ENCODE peak calls at places on chromosomes 5 and 9, in seven cellular contexts. B is GM12865; D is heart right ventricle; E is progenitor cell of endocrine pancreas; C is CD4-positive, alpha-beta T cell; X is colonic mucosa; A is WTC11. W is an unnamed sample.

GRCh38 chr5:81969226-81969625 is 2.6 kb upstream of the ATG10 start:
- DNase-seq in B (no peak), D (no peak), E (no peak), C (no peak), X (no peak), A (no peak), W (no peak)

GRCh38 chr5:167489202-167489601 is 802.2 kb upstream of the WWC1 start:
- DNase-seq in B (peak), D (no peak), E (no peak), C (no peak), X (no peak), A (no peak), W (no peak)

GRCh38 chr5:115831163-115831768 is 10.1 kb downstream of the ATG12 start:
- DNase-seq in B (peak), D (peak), E (no peak), C (no peak), X (no peak), A (no peak), W (peak)

GRCh38 chr5:157269763-157270272 is 3.9 kb downstream of the CYFIP2 start:
- DNase-seq in B (no peak), D (no peak), E (no peak), C (no peak), X (no peak), A (no peak), W (no peak)

GRCh38 chr9:113158446-113158845 is 7.6 kb downstream of the SLC31A2 start:
- DNase-seq in B (no peak), D (no peak), E (no peak), C (no peak), X (no peak), A (no peak), W (no peak)

GRCh38 chr9:35829084-35829763 is at the start of gene TMEM8B:
- DNase-seq in B (peak), D (peak), E (peak), C (peak), X (peak), A (peak), W (peak)

GRCh38 chr9:18982246-18982589 is 50.8 kb downstream of the SAXO1 start:
- DNase-seq in B (no peak), D (no peak), E (no peak), C (no peak), X (no peak), A (no peak), W (no peak)

GRCh38 chr9:93452710-93453046 is 703 bp downstream of the FAM120AOS start:
- DNase-seq in B (no peak), D (no peak), E (no peak), C (no peak), X (peak), A (no peak), W (no peak)

GRCh38 chr5:167970002-167970401 is 321.4 kb upstream of the WWC1 start:
- DNase-seq in B (peak), D (no peak), E (no peak), C (no peak), X (no peak), A (no peak), W (no peak)

GRCh38 chr5:53423724-53424123 is 56.7 kb upstream of the FST start:
- DNase-seq in B (no peak), D (no peak), E (no peak), C (no peak), X (no peak), A (no peak), W (no peak)

GRCh38 chr5:34847056-34847455 is 8.1 kb downstream of the TTC23L start:
- DNase-seq in B (peak), D (no peak), E (no peak), C (no peak), X (no peak), A (no peak), W (no peak)

GRCh38 chr5:132446621-132447020 is 44.0 kb downstream of the IRF1 start:
- DNase-seq in B (no peak), D (peak), E (no peak), C (no peak), X (peak), A (no peak), W (no peak)

GRCh38 chr5:350355-350754 is 28.8 kb downstream of the AHRR start:
- DNase-seq in B (no peak), D (no peak), E (no peak), C (no peak), X (no peak), A (peak), W (no peak)

GRCh38 chr5:122112733-122113558 is 16.4 kb upstream of the ZNF474 start:
- DNase-seq in B (no peak), D (no peak), E (no peak), C (no peak), X (no peak), A (no peak), W (no peak)

GRCh38 chr9:35350827-35351549 is 138.9 kb upstream of the RUSC2 start:
- DNase-seq in B (no peak), D (no peak), E (no peak), C (no peak), X (no peak), A (no peak), W (no peak)

GRCh38 chr9:38339087-38339486 is 53.4 kb upstream of the ALDH1B1 start:
- DNase-seq in B (peak), D (peak), E (no peak), C (no peak), X (no peak), A (no peak), W (no peak)

GRCh38 chr5:53549792-53550191 is 10.6 kb upstream of the NDUFS4 start:
- DNase-seq in B (no peak), D (no peak), E (no peak), C (no peak), X (no peak), A (no peak), W (no peak)

GRCh38 chr9:37105169-37105750 is 15.1 kb upstream of the ZCCHC7 start:
- DNase-seq in B (no peak), D (no peak), E (no peak), C (no peak), X (no peak), A (no peak), W (no peak)

GRCh38 chr5:169874626-169875025 is 105.7 kb downstream of the INSYN2B start:
- DNase-seq in B (no peak), D (no peak), E (no peak), C (no peak), X (no peak), A (no peak), W (no peak)

GRCh38 chr9:90815183-90815943 is 13.7 kb downstream of the SYK start:
- DNase-seq in B (peak), D (no peak), E (no peak), C (no peak), X (no peak), A (no peak), W (no peak)

GRCh38 chr9:70475211-70475610 is 60.8 kb upstream of the KLF9 start:
- DNase-seq in B (no peak), D (no peak), E (no peak), C (no peak), X (no peak), A (no peak), W (no peak)

GRCh38 chr9:33172256-33172678 is 5.1 kb upstream of the B4GALT1 start:
- DNase-seq in B (no peak), D (no peak), E (no peak), C (no peak), X (no peak), A (no peak), W (no peak)

GRCh38 chr5:57653636-57654290 is 171.2 kb upstream of the ACTBL2 start:
- DNase-seq in B (no peak), D (peak), E (no peak), C (no peak), X (no peak), A (no peak), W (no peak)

GRCh38 chr5:93665649-93666048 is 75.8 kb downstream of the POU5F2 start:
- DNase-seq in B (no peak), D (no peak), E (no peak), C (no peak), X (no peak), A (no peak), W (no peak)

GRCh38 chr5:159975462-159976019 is 33.4 kb upstream of the TTC1 start:
- DNase-seq in B (no peak), D (peak), E (no peak), C (no peak), X (peak), A (no peak), W (no peak)
- TF ChIP-seq CTCF in B (no peak), D (no peak), E (peak), C (no peak), X (no peak), A (no peak), W (no peak)

GRCh38 chr5:90383903-90384302 is 25.7 kb downstream of the CETN3 start:
- DNase-seq in B (no peak), D (no peak), E (no peak), C (no peak), X (no peak), A (no peak), W (no peak)

GRCh38 chr5:90384389-90384788 is 25.2 kb downstream of the CETN3 start:
- DNase-seq in B (no peak), D (no peak), E (no peak), C (no peak), X (no peak), A (no peak), W (no peak)

GRCh38 chr5:90390326-90390725 is 19.2 kb downstream of the CETN3 start:
- DNase-seq in B (no peak), D (no peak), E (no peak), C (no peak), X (no peak), A (no peak), W (no peak)

GRCh38 chr5:90387508-90387907 is 22.0 kb downstream of the CETN3 start:
- DNase-seq in B (no peak), D (no peak), E (no peak), C (no peak), X (no peak), A (no peak), W (no peak)

DNA sequence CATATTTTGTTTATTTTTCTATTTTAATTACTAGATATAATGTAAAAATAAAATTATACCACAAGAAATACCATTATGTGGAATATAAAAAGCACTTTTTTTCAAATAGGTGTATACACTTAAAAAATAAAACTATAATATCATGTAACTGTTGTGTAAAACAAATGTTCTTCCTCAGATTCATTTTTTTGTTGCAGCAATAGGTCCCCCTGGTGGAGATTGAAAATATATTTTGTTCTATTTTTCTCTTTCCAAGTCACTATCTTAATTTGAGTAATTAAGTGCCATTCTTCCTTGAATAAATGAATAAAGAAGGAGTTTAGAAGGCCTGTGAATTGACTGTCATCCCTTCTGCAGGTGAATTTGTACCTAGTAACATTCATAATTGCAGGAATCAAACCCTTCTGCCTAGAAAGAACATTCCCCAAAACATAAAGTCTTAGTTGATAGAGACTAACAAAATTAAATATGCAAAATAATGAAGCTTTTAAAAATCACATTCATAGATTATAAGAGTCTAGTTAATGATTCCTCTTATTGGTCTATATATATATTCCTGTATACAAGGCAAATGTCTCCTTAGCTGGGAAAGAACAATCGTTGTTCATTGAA is 23.4 kb downstream of the CETN3 start:
- DNase-seq in B (peak), D (no peak), E (no peak), C (no peak), X (no peak), A (no peak), W (no peak)
- TF ChIP-seq CTCF in B (peak), D (peak), E (peak), C (peak), X (peak), A (peak), W (peak)

GRCh38 chr9:134025606-134026541 is 593 bp downstream of the BRD3OS start:
- DNase-seq in B (peak), D (peak), E (peak), C (peak), X (peak), A (peak), W (peak)
- TF ChIP-seq CTCF in B (peak), D (peak), E (peak), C (peak), X (no peak), A (no peak), W (peak)

GRCh38 chr9:132698989-132699388 is 28.7 kb downstream of the GTF3C4 start:
- DNase-seq in B (no peak), D (no peak), E (no peak), C (no peak), X (peak), A (no peak), W (no peak)

GRCh38 chr9:132699926-132700325 is 29.7 kb downstream of the GTF3C4 start:
- DNase-seq in B (no peak), D (no peak), E (no peak), C (no peak), X (no peak), A (no peak), W (no peak)

GRCh38 chr9:132697230-132697629 is 27.0 kb downstream of the GTF3C4 start:
- DNase-seq in B (no peak), D (no peak), E (no peak), C (no peak), X (no peak), A (no peak), W (no peak)

DNA sequence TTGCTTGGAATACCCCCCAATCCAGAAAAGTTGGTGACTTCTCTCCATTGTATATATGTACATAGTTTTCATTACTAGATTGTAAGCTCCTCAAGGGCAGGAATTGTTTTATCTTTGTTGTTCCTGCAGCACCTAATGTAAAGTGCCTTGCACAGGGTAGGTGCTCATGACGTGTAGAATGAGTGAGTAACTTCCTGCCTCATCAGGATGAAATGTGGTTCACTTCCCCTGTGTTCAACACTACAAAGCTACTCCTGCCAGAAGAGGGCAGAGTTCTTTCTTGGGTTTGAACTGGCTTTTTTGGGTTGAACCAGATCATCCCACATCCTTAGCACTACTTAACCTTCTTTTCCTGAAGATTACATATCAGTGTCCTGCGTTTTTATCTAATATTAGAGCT is 23.9 kb downstream of the GTF3C4 start:
- DNase-seq in B (peak), D (no peak), E (no peak), C (no peak), X (no peak), A (no peak), W (no peak)
- TF ChIP-seq CTCF in B (no peak), D (no peak), E (peak), C (peak), X (no peak), A (peak), W (no peak)

GRCh38 chr9:135504262-135505229 is 4.1 kb downstream of the MRPS2 start:
- DNase-seq in B (peak), D (peak), E (peak), C (peak), X (peak), A (peak), W (peak)

GRCh38 chr9:135501261-135502167 is 1.0 kb downstream of the MRPS2 start:
- DNase-seq in B (no peak), D (no peak), E (no peak), C (no peak), X (peak), A (no peak), W (no peak)

GRCh38 chr9:135502168-135502872 is 1.8 kb downstream of the MRPS2 start:
- DNase-seq in B (no peak), D (no peak), E (no peak), C (no peak), X (no peak), A (no peak), W (no peak)

GRCh38 chr9:135503371-135504261 is 3.1 kb downstream of the MRPS2 start:
- DNase-seq in B (no peak), D (no peak), E (no peak), C (no peak), X (no peak), A (no peak), W (no peak)

DNA sequence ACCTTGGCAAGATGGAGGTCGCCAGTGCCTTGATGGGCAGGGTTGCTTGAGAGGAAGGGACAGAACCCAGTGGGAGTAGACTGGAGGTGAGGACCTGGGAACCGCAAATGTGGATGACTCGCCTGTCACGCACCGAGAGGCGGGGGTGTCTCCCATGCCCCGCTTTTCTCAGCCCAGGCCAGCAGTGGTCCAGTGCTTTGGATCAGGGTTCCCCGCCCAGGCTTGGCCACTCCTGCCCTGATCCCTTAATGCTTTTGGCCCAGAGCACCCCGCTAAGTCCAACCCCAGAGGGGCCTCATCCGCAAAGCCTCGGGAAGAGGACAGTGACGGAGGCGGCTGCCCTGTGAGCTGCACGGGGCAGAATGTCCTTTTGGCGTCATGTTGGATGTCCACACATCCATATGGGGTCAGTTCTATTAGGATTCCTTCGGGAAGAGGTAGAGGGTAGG is 2.4 kb downstream of the MRPS2 start:
- DNase-seq in B (no peak), D (no peak), E (no peak), C (no peak), X (no peak), A (no peak), W (no peak)
- TF ChIP-seq CTCF in B (no peak), D (no peak), E (no peak), C (no peak), X (no peak), A (no peak), W (no peak)

DNA sequence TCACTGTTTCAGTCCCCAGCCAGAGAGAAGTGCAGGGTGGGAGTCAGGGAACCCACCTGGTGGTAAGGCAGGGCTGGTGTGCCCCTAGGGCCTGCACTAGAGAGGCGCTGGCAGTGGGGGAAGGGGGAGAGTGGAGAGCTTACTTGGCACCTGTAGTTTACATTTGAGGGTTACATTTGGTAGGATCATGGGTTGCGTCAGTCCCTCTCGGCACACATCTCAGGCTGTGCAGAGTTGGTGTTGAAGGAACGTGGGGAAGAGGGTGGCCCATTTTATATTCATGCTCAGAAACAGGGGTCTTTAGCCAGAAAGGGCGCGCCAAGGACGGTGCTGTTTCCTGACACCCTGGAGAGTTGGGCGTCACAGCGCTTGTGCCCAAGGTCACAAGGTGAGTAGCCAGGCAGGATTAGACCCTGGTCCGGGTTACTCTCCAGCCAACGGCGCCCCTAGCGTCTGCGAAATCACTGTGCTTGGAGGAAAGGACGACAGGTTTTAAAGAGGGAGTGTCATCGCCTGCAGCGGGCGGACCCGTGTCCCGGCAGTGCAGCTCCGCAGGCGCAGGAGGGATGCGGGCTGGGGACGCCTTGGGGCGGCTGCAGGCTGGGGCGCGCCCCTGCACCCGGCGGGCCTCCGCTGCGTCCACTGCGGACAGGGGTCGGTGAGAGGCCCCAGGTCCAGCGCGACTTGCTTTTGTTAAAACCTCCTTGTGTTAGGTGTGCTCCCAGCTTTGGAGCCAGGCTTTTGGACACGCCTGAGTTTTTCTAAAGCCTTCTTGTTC is 272.6 kb downstream of the FANCC start:
- DNase-seq in B (no peak), D (no peak), E (peak), C (no peak), X (peak), A (peak), W (peak)
- TF ChIP-seq CTCF in B (no peak), D (peak), E (peak), C (no peak), X (peak), A (peak), W (peak)

GRCh38 chr5:7548576-7548975 is 152.6 kb downstream of the ADCY2 start:
- DNase-seq in B (no peak), D (no peak), E (no peak), C (no peak), X (no peak), A (no peak), W (no peak)
- TF ChIP-seq CTCF in B (no peak), D (no peak), E (no peak), C (no peak), X (no peak), A (no peak), W (no peak)

DNA sequence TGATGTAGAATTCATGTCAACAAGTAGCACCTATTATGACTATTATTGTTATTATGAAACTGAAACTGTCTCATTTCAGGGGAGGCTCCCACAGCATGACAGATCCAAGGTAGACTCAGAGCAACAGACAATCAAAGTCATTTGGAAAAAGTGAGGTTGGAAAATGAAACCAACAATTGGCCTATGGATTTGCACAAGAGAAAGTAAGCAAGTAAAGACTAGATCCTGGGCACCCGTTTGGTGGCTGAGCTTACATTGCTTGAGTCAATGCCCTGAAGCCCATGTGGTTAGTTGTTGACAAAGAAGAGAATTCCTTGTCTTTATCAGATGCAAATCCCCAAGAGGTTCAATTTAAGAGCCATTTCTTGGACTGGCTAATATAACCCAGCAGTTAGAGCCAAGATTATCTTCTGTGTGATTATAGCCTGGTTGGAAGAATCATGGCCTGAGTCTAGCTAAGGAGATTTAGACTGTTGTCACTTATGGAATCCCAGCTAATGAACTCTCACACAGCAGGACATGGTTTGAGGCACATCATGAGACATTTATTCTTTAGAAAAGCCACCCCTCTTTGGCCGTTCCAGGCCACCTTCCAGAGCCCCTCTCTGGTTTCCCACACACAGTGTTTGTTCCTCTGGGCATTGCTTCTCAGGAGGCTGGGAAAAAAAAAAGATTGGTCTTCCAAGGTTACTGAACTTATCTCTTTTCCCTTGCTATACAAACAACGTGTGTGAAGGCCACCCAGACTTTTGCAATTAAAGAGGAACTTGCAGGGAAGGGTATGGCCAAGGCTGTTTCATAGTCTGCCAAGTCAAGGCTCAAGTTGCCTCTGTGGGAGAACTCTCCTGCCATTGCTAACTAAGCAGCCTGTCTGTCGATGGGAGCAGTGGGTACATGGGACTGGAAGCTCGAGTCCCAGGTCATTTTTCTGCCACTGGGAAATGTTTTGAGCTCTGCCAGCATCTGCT is 399.5 kb downstream of the ENC1 start:
- DNase-seq in B (peak), D (no peak), E (no peak), C (no peak), X (no peak), A (no peak), W (no peak)
- TF ChIP-seq CTCF in B (no peak), D (no peak), E (no peak), C (no peak), X (no peak), A (no peak), W (no peak)

GRCh38 chr9:127578952-127579853 is 32.9 kb upstream of the STXBP1 start:
- DNase-seq in B (no peak), D (peak), E (no peak), C (peak), X (peak), A (peak), W (peak)
- TF ChIP-seq CTCF in B (no peak), D (peak), E (no peak), C (no peak), X (no peak), A (no peak), W (peak)

W was measured in endothelial cell.